ENCODE peak calls at places on chromosome 22, in six cellular contexts. I is progenitor cell of endocrine pancreas; G is A549; V is stimulated activated CD4-positive, alpha-beta T cell treated with anti-CD3 and anti-CD28 coated beads, Interleukin-12 subunit alpha, Interleukin-12 subunit beta, amount 100 ng/mL, for 24 hours; Q is CD4-positive, alpha-beta memory T cell; J is dermis microvascular lymphatic vessel endothelial cell. R is an unnamed sample.
A peak's percentile ranks its signal among the peaks of the same experiment; 100 is the strongest.

GRCh38 chr22:24768537-24769374 is 5.8 kb downstream of the PIWIL3 start:
- DNase-seq in G (peak; percentile 61), V (peak; percentile 1), Q (peak; percentile 38), J (peak; percentile 54), I (peak; percentile 40), R (peak; percentile 56)

GRCh38 chr22:46070215-46070721 is 80.1 kb upstream of the PPARA start:
- DNase-seq in G (no peak), Q (peak; percentile 19), J (no peak), V (no peak), I (no peak), R (peak; percentile 93)

GRCh38 chr22:17922925-17923898 is 101.1 kb downstream of the MICAL3 start:
- DNase-seq in I (no peak), V (no peak), G (no peak), Q (no peak), J (peak; percentile 36), R (peak; percentile 64)

GRCh38 chr22:37771702-37772427 is 35.9 kb upstream of the GCAT start:
- DNase-seq in I (no peak), V (no peak), G (no peak), J (no peak), Q (no peak), R (no peak)

GRCh38 chr22:49979587-49980264 is 19.2 kb downstream of the PIM3 start:
- DNase-seq in G (peak; percentile 33), J (no peak), V (no peak), Q (no peak), I (peak; percentile 20), R (peak; percentile 51)

GRCh38 chr22:24803064-24803542 is 2.9 kb upstream of the SGSM1 start:
- DNase-seq in V (peak; percentile 17), Q (peak; percentile 39), J (peak; percentile 26), G (peak; percentile 61), I (peak; percentile 62), R (peak; percentile 58)

GRCh38 chr22:30803679-30804078 is 109.0 kb downstream of the OSBP2 start:
- DNase-seq in G (no peak), V (no peak), J (no peak), Q (no peak), I (no peak), R (no peak)

GRCh38 chr22:24954114-24954463 is 1.6 kb downstream of the KIAA1671 start:
- DNase-seq in J (no peak), G (no peak), I (no peak), V (no peak), Q (no peak), R (no peak)

GRCh38 chr22:50531546-50532352 is 1.9 kb upstream of the TYMP start:
- DNase-seq in G (no peak), J (peak; percentile 64), V (no peak), Q (peak; percentile 71), I (no peak), R (peak; percentile 90)

GRCh38 chr22:49959782-49960158 is 802 bp upstream of the PIM3 start:
- DNase-seq in Q (no peak), J (no peak), G (no peak), I (no peak), V (no peak), R (no peak)

GRCh38 chr22:20149257-20150250 is 1.3 kb downstream of the CCDC188 start:
- DNase-seq in J (no peak), Q (no peak), G (no peak), V (no peak), I (no peak), R (no peak)

GRCh38 chr22:24200616-24201212 is 19.4 kb downstream of the SUSD2 start:
- DNase-seq in G (peak; percentile 60), J (peak; percentile 83), V (no peak), Q (no peak), I (no peak), R (no peak)

GRCh38 chr22:38554281-38554680 is 15.7 kb downstream of the DMC1 start:
- DNase-seq in I (no peak), Q (no peak), G (no peak), V (no peak), J (no peak), R (no peak)

GRCh38 chr22:29633514-29634312 is 30.3 kb downstream of the NF2 start:
- DNase-seq in J (no peak), Q (no peak), G (no peak), V (no peak), I (no peak), R (no peak)

GRCh38 chr22:25666308-25666707 is 75.7 kb upstream of the MYO18B start:
- DNase-seq in I (no peak), J (no peak), V (no peak), G (no peak), Q (no peak), R (peak; percentile 79)

GRCh38 chr22:46622081-46622521 is 1.9 kb downstream of the GRAMD4 start:
- DNase-seq in G (no peak), I (no peak), V (no peak), Q (no peak), J (no peak), R (peak; percentile 78)

GRCh38 chr22:46443850-46444389 is 93.5 kb downstream of the CELSR1 start:
- DNase-seq in Q (no peak), I (no peak), J (no peak), V (no peak), G (no peak), R (no peak)